ENCODE peak calls at places on chromosome 1, in eight cellular contexts. One of them, this sample, is unnamed.

GRCh38 chr1:40044065-40044575 is 3.6 kb downstream of the CAP1 start:
- DNase-seq in testis: no peak
- DNase-seq in omental fat pad: no peak
- DNase-seq in BE2C: no peak
- DNase-seq in psoas muscle: no peak
- DNase-seq in dorsolateral prefrontal cortex: no peak
- DNase-seq in thoracic aorta: no peak
- DNase-seq in fibroblast of lung: no peak
- DNase-seq in this sample: no peak

GRCh38 chr1:172540635-172541034 is 7.7 kb downstream of the SUCO start:
- DNase-seq in thoracic aorta: no peak
- DNase-seq in omental fat pad: no peak
- DNase-seq in testis: no peak
- DNase-seq in psoas muscle: no peak
- DNase-seq in dorsolateral prefrontal cortex: no peak
- DNase-seq in fibroblast of lung: no peak
- DNase-seq in BE2C: no peak
- DNase-seq in this sample: no peak

GRCh38 chr1:191052888-191053287 is 575.2 kb upstream of the BRINP3 start:
- DNase-seq in testis: no peak
- DNase-seq in psoas muscle: no peak
- DNase-seq in dorsolateral prefrontal cortex: no peak
- DNase-seq in thoracic aorta: no peak
- DNase-seq in omental fat pad: no peak
- DNase-seq in fibroblast of lung: no peak
- DNase-seq in BE2C: no peak
- DNase-seq in this sample: no peak

GRCh38 chr1:226960256-226960655 is 20.2 kb downstream of the COQ8A start:
- DNase-seq in psoas muscle: no peak
- DNase-seq in thoracic aorta: no peak
- DNase-seq in omental fat pad: no peak
- DNase-seq in fibroblast of lung: no peak
- DNase-seq in dorsolateral prefrontal cortex: no peak
- DNase-seq in BE2C: no peak
- DNase-seq in testis: no peak
- DNase-seq in this sample: no peak

GRCh38 chr1:209633335-209633997 is 18.8 kb downstream of the LAMB3 start:
- DNase-seq in psoas muscle: no peak
- DNase-seq in fibroblast of lung: peak
- DNase-seq in thoracic aorta: no peak
- DNase-seq in testis: no peak
- DNase-seq in omental fat pad: no peak
- DNase-seq in dorsolateral prefrontal cortex: no peak
- DNase-seq in BE2C: no peak
- DNase-seq in this sample: no peak

GRCh38 chr1:30507391-30508174 is 215.8 kb downstream of the MATN1 start:
- DNase-seq in testis: no peak
- DNase-seq in thoracic aorta: no peak
- DNase-seq in omental fat pad: no peak
- DNase-seq in dorsolateral prefrontal cortex: no peak
- DNase-seq in BE2C: no peak
- DNase-seq in psoas muscle: no peak
- DNase-seq in fibroblast of lung: no peak
- DNase-seq in this sample: no peak

GRCh38 chr1:19524791-19525190 is 39.5 kb upstream of the CAPZB start:
- DNase-seq in omental fat pad: no peak
- DNase-seq in BE2C: no peak
- DNase-seq in dorsolateral prefrontal cortex: no peak
- DNase-seq in fibroblast of lung: no peak
- DNase-seq in testis: no peak
- DNase-seq in psoas muscle: no peak
- DNase-seq in thoracic aorta: no peak
- DNase-seq in this sample: no peak

GRCh38 chr1:77545970-77546369 is 136.5 kb downstream of the ZZZ3 start:
- DNase-seq in testis: no peak
- DNase-seq in BE2C: no peak
- DNase-seq in fibroblast of lung: peak
- DNase-seq in dorsolateral prefrontal cortex: no peak
- DNase-seq in psoas muscle: no peak
- DNase-seq in omental fat pad: no peak
- DNase-seq in thoracic aorta: no peak
- DNase-seq in this sample: no peak

GRCh38 chr1:109924316-109924715 is 13.7 kb downstream of the CSF1 start:
- DNase-seq in thoracic aorta: no peak
- DNase-seq in psoas muscle: no peak
- DNase-seq in testis: no peak
- DNase-seq in dorsolateral prefrontal cortex: no peak
- DNase-seq in BE2C: no peak
- DNase-seq in omental fat pad: no peak
- DNase-seq in fibroblast of lung: no peak
- DNase-seq in this sample: no peak

GRCh38 chr1:232629250-232630046 is 485 bp downstream of the SIPA1L2 start:
- DNase-seq in fibroblast of lung: peak
- DNase-seq in thoracic aorta: no peak
- DNase-seq in omental fat pad: no peak
- DNase-seq in testis: peak
- DNase-seq in psoas muscle: peak
- DNase-seq in BE2C: peak
- DNase-seq in dorsolateral prefrontal cortex: no peak
- DNase-seq in this sample: peak

GRCh38 chr1:232626452-232626851 is 3.5 kb downstream of the SIPA1L2 start:
- DNase-seq in testis: no peak
- DNase-seq in thoracic aorta: no peak
- DNase-seq in omental fat pad: no peak
- DNase-seq in dorsolateral prefrontal cortex: no peak
- DNase-seq in psoas muscle: no peak
- DNase-seq in BE2C: no peak
- DNase-seq in fibroblast of lung: peak
- DNase-seq in this sample: no peak

GRCh38 chr1:232627171-232627570 is 2.8 kb downstream of the SIPA1L2 start:
- DNase-seq in fibroblast of lung: no peak
- DNase-seq in omental fat pad: no peak
- DNase-seq in dorsolateral prefrontal cortex: no peak
- DNase-seq in BE2C: no peak
- DNase-seq in psoas muscle: no peak
- DNase-seq in testis: no peak
- DNase-seq in thoracic aorta: no peak
- DNase-seq in this sample: no peak

GRCh38 chr1:232628335-232629214 is 1.4 kb downstream of the SIPA1L2 start:
- DNase-seq in dorsolateral prefrontal cortex: no peak
- DNase-seq in thoracic aorta: no peak
- DNase-seq in testis: peak
- DNase-seq in fibroblast of lung: peak
- DNase-seq in omental fat pad: no peak
- DNase-seq in BE2C: no peak
- DNase-seq in psoas muscle: no peak
- DNase-seq in this sample: no peak

DNA sequence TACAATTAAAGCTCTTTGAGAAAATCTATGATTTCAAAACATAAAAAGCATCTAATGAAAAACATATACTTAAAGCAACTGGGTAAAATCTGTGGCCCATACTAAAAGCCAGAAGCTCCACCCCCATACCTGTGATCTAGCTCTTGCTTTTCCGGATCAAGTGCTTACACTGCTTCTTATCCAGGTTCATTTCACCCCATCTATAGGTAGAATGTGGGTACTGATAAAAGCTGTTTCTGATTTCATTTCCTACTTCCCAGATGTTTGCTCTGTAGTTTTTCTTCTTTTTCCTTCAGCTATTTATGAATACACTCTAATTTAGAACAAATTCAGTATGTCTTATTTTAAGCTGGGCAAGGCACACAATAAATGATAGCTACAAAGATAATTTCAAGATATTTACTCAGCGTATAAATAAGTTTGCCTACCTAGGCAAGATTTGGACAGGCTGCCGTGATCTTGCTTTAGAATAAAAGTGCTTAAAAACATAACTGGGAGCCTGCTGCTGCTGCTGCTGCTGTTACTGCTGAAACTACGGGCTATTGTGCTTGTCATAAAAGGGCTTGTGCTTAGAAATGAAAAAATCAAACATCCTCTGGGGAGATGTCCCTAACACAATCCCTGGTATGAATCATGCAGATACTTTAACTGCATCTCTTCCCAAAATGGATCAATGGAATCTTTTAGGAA is 2.1 kb downstream of the SIPA1L2 start:
- DNase-seq in BE2C: no peak
- DNase-seq in fibroblast of lung: peak
- DNase-seq in thoracic aorta: no peak
- DNase-seq in testis: no peak
- DNase-seq in psoas muscle: no peak
- DNase-seq in omental fat pad: no peak
- DNase-seq in dorsolateral prefrontal cortex: no peak
- DNase-seq in this sample: no peak
- TF ChIP-seq CTCF in BE2C: peak
- TF ChIP-seq CTCF in fibroblast of lung: peak
- TF ChIP-seq CTCF in thoracic aorta: no peak
- TF ChIP-seq CTCF in testis: no peak
- TF ChIP-seq CTCF in psoas muscle: peak
- TF ChIP-seq CTCF in omental fat pad: no peak
- TF ChIP-seq CTCF in dorsolateral prefrontal cortex: peak
- TF ChIP-seq CTCF in this sample: peak

GRCh38 chr1:180928272-180929230 is 15.9 kb downstream of the KIAA1614 start:
- DNase-seq in omental fat pad: no peak
- DNase-seq in psoas muscle: no peak
- DNase-seq in fibroblast of lung: no peak
- DNase-seq in testis: no peak
- DNase-seq in dorsolateral prefrontal cortex: no peak
- DNase-seq in thoracic aorta: no peak
- DNase-seq in BE2C: no peak
- DNase-seq in this sample: no peak
- TF ChIP-seq CTCF in omental fat pad: no peak
- TF ChIP-seq CTCF in psoas muscle: no peak
- TF ChIP-seq CTCF in fibroblast of lung: no peak
- TF ChIP-seq CTCF in testis: no peak
- TF ChIP-seq CTCF in dorsolateral prefrontal cortex: no peak
- TF ChIP-seq CTCF in thoracic aorta: no peak
- TF ChIP-seq CTCF in BE2C: no peak
- TF ChIP-seq CTCF in this sample: no peak

DNA sequence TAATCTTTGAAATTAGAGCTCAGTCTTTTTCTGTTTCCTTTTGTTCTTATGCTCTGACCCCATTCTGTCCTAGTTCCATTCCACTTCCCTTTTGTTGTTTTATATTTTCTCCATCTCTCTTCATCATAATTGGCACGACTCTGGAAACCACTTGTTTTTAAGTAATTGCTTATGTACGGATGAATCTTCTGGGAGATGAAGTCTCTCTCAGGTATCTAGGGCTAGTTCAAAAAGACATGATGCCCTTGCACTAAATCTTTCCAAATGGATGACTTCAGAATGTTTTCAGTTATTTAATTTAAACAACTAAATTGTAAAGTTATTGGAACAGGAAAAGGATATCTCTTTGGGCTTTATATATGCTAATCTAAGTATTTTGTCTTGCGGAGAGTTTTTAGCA is at the start of gene OR6F1:
- DNase-seq in dorsolateral prefrontal cortex: no peak
- DNase-seq in thoracic aorta: no peak
- DNase-seq in fibroblast of lung: no peak
- DNase-seq in BE2C: no peak
- DNase-seq in omental fat pad: no peak
- DNase-seq in testis: no peak
- DNase-seq in psoas muscle: no peak
- DNase-seq in this sample: no peak
- TF ChIP-seq CTCF in dorsolateral prefrontal cortex: no peak
- TF ChIP-seq CTCF in thoracic aorta: no peak
- TF ChIP-seq CTCF in fibroblast of lung: no peak
- TF ChIP-seq CTCF in BE2C: no peak
- TF ChIP-seq CTCF in omental fat pad: no peak
- TF ChIP-seq CTCF in testis: no peak
- TF ChIP-seq CTCF in psoas muscle: no peak
- TF ChIP-seq CTCF in this sample: no peak

DNA sequence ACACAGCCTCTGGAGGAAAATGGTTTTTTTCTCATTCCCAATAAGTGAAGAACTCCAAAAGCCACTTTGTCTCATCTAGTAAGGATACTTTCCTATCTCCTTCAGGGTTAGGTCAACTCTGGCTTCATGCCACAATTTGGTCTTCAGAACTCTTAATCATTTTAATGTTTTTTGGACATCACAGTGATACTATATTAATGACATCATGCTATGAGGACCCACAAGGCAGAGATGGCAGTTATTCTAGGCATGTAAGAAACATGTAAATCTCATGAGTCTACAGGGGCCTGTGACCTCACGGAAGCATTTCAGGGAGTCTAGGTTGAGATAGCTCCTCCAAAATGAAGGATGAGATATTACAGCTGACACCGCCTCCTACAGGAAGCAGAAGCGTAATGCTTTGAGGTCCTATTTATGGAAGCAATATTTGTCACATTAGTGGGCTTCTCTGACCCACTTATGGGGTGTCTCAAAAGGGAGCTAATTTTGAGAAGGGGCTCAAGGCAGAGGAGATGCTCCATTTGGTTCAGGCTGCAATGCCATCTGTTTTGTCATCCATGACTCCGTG is 5.0 kb upstream of the GPR137B start:
- DNase-seq in psoas muscle: no peak
- DNase-seq in testis: no peak
- DNase-seq in dorsolateral prefrontal cortex: no peak
- DNase-seq in omental fat pad: no peak
- DNase-seq in thoracic aorta: no peak
- DNase-seq in fibroblast of lung: no peak
- DNase-seq in BE2C: no peak
- DNase-seq in this sample: no peak
- TF ChIP-seq CTCF in psoas muscle: no peak
- TF ChIP-seq CTCF in testis: no peak
- TF ChIP-seq CTCF in dorsolateral prefrontal cortex: no peak
- TF ChIP-seq CTCF in omental fat pad: no peak
- TF ChIP-seq CTCF in thoracic aorta: no peak
- TF ChIP-seq CTCF in fibroblast of lung: no peak
- TF ChIP-seq CTCF in BE2C: no peak
- TF ChIP-seq CTCF in this sample: no peak